ENCODE peak calls at places on chromosome 3, in ten cellular contexts. One of them, this sample, is unnamed. For H3K9me3, the result is how much of the 10 kb centered on the place peaks cover.

GRCh38 chr3:181712505-181713299 is 977 bp downstream of the SOX2 start:
- DNase-seq in thoracic aorta: no peak
- DNase-seq in MM.1S: peak
- DNase-seq in ovary: no peak
- DNase-seq in heart right ventricle: no peak
- DNase-seq in A673: peak
- DNase-seq in HCT116: no peak
- DNase-seq in HepG2: no peak
- DNase-seq in mucosa of descending colon: no peak
- DNase-seq in psoas muscle: no peak
- DNase-seq in this sample: no peak

GRCh38 chr3:176577462-176577861 is 619.8 kb downstream of the TBL1XR1 start:
- DNase-seq in thoracic aorta: no peak
- DNase-seq in MM.1S: no peak
- DNase-seq in ovary: no peak
- DNase-seq in heart right ventricle: no peak
- DNase-seq in A673: peak
- DNase-seq in HCT116: no peak
- DNase-seq in HepG2: no peak
- DNase-seq in mucosa of descending colon: no peak
- DNase-seq in psoas muscle: no peak
- DNase-seq in this sample: no peak

GRCh38 chr3:50165388-50166308 is 10.5 kb downstream of the SEMA3F start:
- DNase-seq in thoracic aorta: no peak
- DNase-seq in MM.1S: no peak
- DNase-seq in ovary: peak
- DNase-seq in heart right ventricle: peak
- DNase-seq in A673: no peak
- DNase-seq in HCT116: no peak
- DNase-seq in HepG2: no peak
- DNase-seq in mucosa of descending colon: no peak
- DNase-seq in psoas muscle: peak
- DNase-seq in this sample: no peak

GRCh38 chr3:124860599-124860998 is 26.6 kb downstream of the ITGB5 start:
- DNase-seq in thoracic aorta: peak
- DNase-seq in MM.1S: no peak
- DNase-seq in ovary: peak
- DNase-seq in heart right ventricle: peak
- DNase-seq in A673: no peak
- DNase-seq in HCT116: peak
- DNase-seq in HepG2: peak
- DNase-seq in mucosa of descending colon: no peak
- DNase-seq in psoas muscle: peak
- DNase-seq in this sample: peak

GRCh38 chr3:106022913-106023312 is 154.1 kb upstream of the CBLB start:
- DNase-seq in thoracic aorta: no peak
- DNase-seq in MM.1S: no peak
- DNase-seq in ovary: no peak
- DNase-seq in heart right ventricle: no peak
- DNase-seq in A673: no peak
- DNase-seq in HCT116: no peak
- DNase-seq in HepG2: no peak
- DNase-seq in mucosa of descending colon: no peak
- DNase-seq in psoas muscle: no peak
- DNase-seq in this sample: no peak

GRCh38 chr3:64687781-64688515 is at the start of gene ADAMTS9:
- DNase-seq in thoracic aorta: no peak
- DNase-seq in MM.1S: no peak
- DNase-seq in ovary: peak
- DNase-seq in heart right ventricle: peak
- DNase-seq in A673: peak
- DNase-seq in HCT116: no peak
- DNase-seq in HepG2: no peak
- DNase-seq in mucosa of descending colon: peak
- DNase-seq in psoas muscle: peak
- DNase-seq in this sample: peak

GRCh38 chr3:10602769-10603768 is 97.7 kb upstream of the ATP2B2 start:
- DNase-seq in thoracic aorta: no peak
- DNase-seq in MM.1S: peak
- DNase-seq in ovary: no peak
- DNase-seq in heart right ventricle: no peak
- DNase-seq in A673: no peak
- DNase-seq in HCT116: no peak
- DNase-seq in HepG2: no peak
- DNase-seq in mucosa of descending colon: peak
- DNase-seq in psoas muscle: no peak
- DNase-seq in this sample: no peak

GRCh38 chr3:128173241-128173640 is 20.0 kb downstream of the EEFSEC start:
- DNase-seq in thoracic aorta: no peak
- DNase-seq in MM.1S: no peak
- DNase-seq in ovary: no peak
- DNase-seq in heart right ventricle: no peak
- DNase-seq in A673: no peak
- DNase-seq in HCT116: no peak
- DNase-seq in HepG2: no peak
- DNase-seq in mucosa of descending colon: no peak
- DNase-seq in psoas muscle: no peak
- DNase-seq in this sample: no peak

GRCh38 chr3:123657111-123657510 is 72.3 kb upstream of the HACD2 start:
- DNase-seq in thoracic aorta: no peak
- DNase-seq in MM.1S: no peak
- DNase-seq in ovary: no peak
- DNase-seq in heart right ventricle: no peak
- DNase-seq in A673: no peak
- DNase-seq in HCT116: no peak
- DNase-seq in HepG2: no peak
- DNase-seq in mucosa of descending colon: peak
- DNase-seq in psoas muscle: no peak
- DNase-seq in this sample: no peak

GRCh38 chr3:112365636-112366035 is 32.7 kb downstream of the CD200 start:
- DNase-seq in thoracic aorta: no peak
- DNase-seq in MM.1S: no peak
- DNase-seq in ovary: no peak
- DNase-seq in heart right ventricle: no peak
- DNase-seq in A673: no peak
- DNase-seq in HCT116: no peak
- DNase-seq in HepG2: no peak
- DNase-seq in mucosa of descending colon: no peak
- DNase-seq in psoas muscle: no peak
- DNase-seq in this sample: no peak

GRCh38 chr3:73603771-73604171 is 21.0 kb downstream of the PDZRN3 start:
- DNase-seq in thoracic aorta: no peak
- DNase-seq in MM.1S: no peak
- DNase-seq in ovary: no peak
- DNase-seq in heart right ventricle: no peak
- DNase-seq in A673: no peak
- DNase-seq in HCT116: no peak
- DNase-seq in HepG2: no peak
- DNase-seq in mucosa of descending colon: no peak
- DNase-seq in psoas muscle: no peak
- DNase-seq in this sample: no peak

GRCh38 chr3:22555753-22556152 is 647.4 kb upstream of the UBE2E2 start:
- DNase-seq in thoracic aorta: no peak
- DNase-seq in MM.1S: no peak
- DNase-seq in ovary: no peak
- DNase-seq in heart right ventricle: no peak
- DNase-seq in A673: no peak
- DNase-seq in HCT116: no peak
- DNase-seq in HepG2: no peak
- DNase-seq in mucosa of descending colon: no peak
- DNase-seq in psoas muscle: no peak
- DNase-seq in this sample: no peak

GRCh38 chr3:129558076-129558771 is 15.2 kb downstream of the H1-8 start:
- DNase-seq in thoracic aorta: no peak
- DNase-seq in MM.1S: no peak
- DNase-seq in ovary: no peak
- DNase-seq in heart right ventricle: no peak
- DNase-seq in A673: no peak
- DNase-seq in HCT116: no peak
- DNase-seq in HepG2: no peak
- DNase-seq in mucosa of descending colon: no peak
- DNase-seq in psoas muscle: peak
- DNase-seq in this sample: no peak

GRCh38 chr3:113721638-113722037 is 24.4 kb downstream of the NAA50 start:
- DNase-seq in thoracic aorta: no peak
- DNase-seq in MM.1S: no peak
- DNase-seq in ovary: no peak
- DNase-seq in heart right ventricle: no peak
- DNase-seq in A673: no peak
- DNase-seq in HCT116: no peak
- DNase-seq in HepG2: no peak
- DNase-seq in mucosa of descending colon: no peak
- DNase-seq in psoas muscle: no peak
- DNase-seq in this sample: no peak

GRCh38 chr3:157127831-157128767 is 31.8 kb downstream of the CCNL1 start:
- DNase-seq in thoracic aorta: peak
- DNase-seq in MM.1S: peak
- DNase-seq in ovary: peak
- DNase-seq in heart right ventricle: no peak
- DNase-seq in A673: peak
- DNase-seq in HCT116: peak
- DNase-seq in HepG2: peak
- DNase-seq in mucosa of descending colon: no peak
- DNase-seq in psoas muscle: peak
- DNase-seq in this sample: peak
- H3K4me3 ChIP-seq in thoracic aorta: no peak
- H3K4me3 ChIP-seq in MM.1S: no peak
- H3K4me3 ChIP-seq in ovary: no peak
- H3K4me3 ChIP-seq in heart right ventricle: no peak
- H3K4me3 ChIP-seq in A673: no peak
- H3K4me3 ChIP-seq in HCT116: peak
- H3K4me3 ChIP-seq in HepG2: peak
- H3K4me3 ChIP-seq in mucosa of descending colon: no peak
- H3K4me3 ChIP-seq in psoas muscle: no peak
- H3K4me3 ChIP-seq in this sample: no peak

DNA sequence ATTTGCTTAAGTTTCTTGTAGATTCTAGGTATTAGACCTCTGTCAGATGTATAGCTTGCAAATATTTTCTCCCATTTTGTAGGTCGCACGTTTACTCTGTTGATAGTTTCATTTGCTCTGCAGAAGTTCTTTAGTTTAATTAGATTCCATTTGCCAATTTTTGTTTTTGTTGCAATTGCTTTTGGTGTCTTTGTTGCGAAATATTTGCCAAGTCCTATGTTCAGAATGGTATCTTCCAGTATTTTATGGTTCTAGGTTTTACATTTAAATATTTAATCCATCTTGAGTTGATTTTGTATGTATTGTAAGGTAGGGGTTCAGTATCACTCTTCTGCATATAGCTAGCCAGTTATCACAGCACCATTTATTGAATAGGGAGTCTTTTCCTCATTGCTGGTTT is 64.9 kb downstream of the CHCHD6 start:
- DNase-seq in thoracic aorta: no peak
- DNase-seq in MM.1S: no peak
- DNase-seq in ovary: no peak
- DNase-seq in heart right ventricle: no peak
- DNase-seq in A673: no peak
- DNase-seq in HCT116: no peak
- DNase-seq in HepG2: no peak
- DNase-seq in mucosa of descending colon: no peak
- DNase-seq in psoas muscle: no peak
- DNase-seq in this sample: no peak
- H3K9me3 ChIP-seq in thoracic aorta: under half
- H3K9me3 ChIP-seq in MM.1S: under half
- H3K9me3 ChIP-seq in ovary: under half
- H3K9me3 ChIP-seq in heart right ventricle: under half
- H3K9me3 ChIP-seq in A673: under half
- H3K9me3 ChIP-seq in HCT116: under half
- H3K9me3 ChIP-seq in HepG2: under half
- H3K9me3 ChIP-seq in mucosa of descending colon: under half
- H3K9me3 ChIP-seq in psoas muscle: under half
- H3K9me3 ChIP-seq in this sample: under half

GRCh38 chr3:197331131-197331530 is 32.7 kb upstream of the DLG1 start:
- DNase-seq in thoracic aorta: no peak
- DNase-seq in MM.1S: no peak
- DNase-seq in ovary: no peak
- DNase-seq in heart right ventricle: no peak
- DNase-seq in A673: peak
- DNase-seq in HCT116: peak
- DNase-seq in HepG2: peak
- DNase-seq in mucosa of descending colon: no peak
- DNase-seq in psoas muscle: no peak
- DNase-seq in this sample: no peak
- TF ChIP-seq CTCF in thoracic aorta: no peak
- TF ChIP-seq CTCF in MM.1S: no peak
- TF ChIP-seq CTCF in ovary: no peak
- TF ChIP-seq CTCF in heart right ventricle: no peak
- TF ChIP-seq CTCF in A673: peak
- TF ChIP-seq CTCF in HCT116: peak
- TF ChIP-seq CTCF in HepG2: peak
- TF ChIP-seq CTCF in mucosa of descending colon: no peak
- TF ChIP-seq CTCF in psoas muscle: no peak
- TF ChIP-seq CTCF in this sample: no peak

GRCh38 chr3:45993421-45994027 is 2.1 kb downstream of the FYCO1 start:
- DNase-seq in thoracic aorta: no peak
- DNase-seq in MM.1S: no peak
- DNase-seq in ovary: no peak
- DNase-seq in heart right ventricle: no peak
- DNase-seq in A673: no peak
- DNase-seq in HCT116: no peak
- DNase-seq in HepG2: no peak
- DNase-seq in mucosa of descending colon: no peak
- DNase-seq in psoas muscle: no peak
- DNase-seq in this sample: no peak

GRCh38 chr3:45992133-45992729 is 3.4 kb downstream of the FYCO1 start:
- DNase-seq in thoracic aorta: no peak
- DNase-seq in MM.1S: no peak
- DNase-seq in ovary: no peak
- DNase-seq in heart right ventricle: no peak
- DNase-seq in A673: no peak
- DNase-seq in HCT116: no peak
- DNase-seq in HepG2: no peak
- DNase-seq in mucosa of descending colon: no peak
- DNase-seq in psoas muscle: no peak
- DNase-seq in this sample: no peak

GRCh38 chr3:45991341-45991740 is 4.3 kb downstream of the FYCO1 start:
- DNase-seq in thoracic aorta: no peak
- DNase-seq in MM.1S: no peak
- DNase-seq in ovary: no peak
- DNase-seq in heart right ventricle: no peak
- DNase-seq in A673: no peak
- DNase-seq in HCT116: no peak
- DNase-seq in HepG2: no peak
- DNase-seq in mucosa of descending colon: no peak
- DNase-seq in psoas muscle: no peak
- DNase-seq in this sample: no peak

GRCh38 chr3:45994661-45995369 is 809 bp downstream of the FYCO1 start:
- DNase-seq in thoracic aorta: no peak
- DNase-seq in MM.1S: no peak
- DNase-seq in ovary: peak
- DNase-seq in heart right ventricle: no peak
- DNase-seq in A673: no peak
- DNase-seq in HCT116: no peak
- DNase-seq in HepG2: peak
- DNase-seq in mucosa of descending colon: peak
- DNase-seq in psoas muscle: no peak
- DNase-seq in this sample: no peak

DNA sequence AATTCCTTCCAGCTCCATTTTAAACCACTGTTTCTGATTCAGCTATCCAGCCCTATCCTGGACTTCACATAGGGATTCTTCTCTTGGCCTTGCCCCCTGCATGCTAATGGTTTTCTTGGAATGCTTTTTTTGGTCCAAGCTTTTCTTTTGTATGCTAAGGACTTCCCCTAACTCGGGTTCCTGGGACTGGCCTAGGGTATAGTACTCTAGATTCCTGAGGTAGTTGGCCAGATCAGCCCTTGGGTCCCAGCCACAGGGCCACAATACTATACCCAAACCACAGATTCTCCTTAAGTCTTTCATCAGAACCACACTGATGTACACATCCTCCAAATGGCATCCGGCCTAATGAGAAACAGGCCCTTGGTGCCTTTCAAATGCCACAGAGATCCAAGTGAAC is 2.8 kb downstream of the FYCO1 start:
- DNase-seq in thoracic aorta: no peak
- DNase-seq in MM.1S: no peak
- DNase-seq in ovary: no peak
- DNase-seq in heart right ventricle: no peak
- DNase-seq in A673: no peak
- DNase-seq in HCT116: no peak
- DNase-seq in HepG2: no peak
- DNase-seq in mucosa of descending colon: no peak
- DNase-seq in psoas muscle: no peak
- DNase-seq in this sample: no peak
- H3K4me3 ChIP-seq in thoracic aorta: peak
- H3K4me3 ChIP-seq in MM.1S: no peak
- H3K4me3 ChIP-seq in ovary: no peak
- H3K4me3 ChIP-seq in heart right ventricle: no peak
- H3K4me3 ChIP-seq in A673: no peak
- H3K4me3 ChIP-seq in HCT116: no peak
- H3K4me3 ChIP-seq in HepG2: no peak
- H3K4me3 ChIP-seq in mucosa of descending colon: no peak
- H3K4me3 ChIP-seq in psoas muscle: no peak
- H3K4me3 ChIP-seq in this sample: no peak

This sample was measured in A549.